ENCODE peak calls at places on chromosomes 13 and 19, in five cellular contexts. H, K, V, Y and S are unnamed samples.

GRCh38 chr13:30307194-30307965 is at the start of gene KATNAL1:
- DNase-seq in H (peak), K (peak), V (peak), Y (no peak), S (peak)

GRCh38 chr19:16208847-16209246 is 11.1 kb downstream of the AP1M1 start:
- DNase-seq in H (no peak), K (no peak), V (no peak), Y (no peak), S (peak)

GRCh38 chr13:106484755-106485193 is 50.7 kb downstream of the EFNB2 start:
- DNase-seq in H (no peak), K (peak), V (no peak), Y (no peak), S (no peak)

GRCh38 chr19:58361900-58362271 is 665 bp downstream of the ZNF497 start:
- DNase-seq in H (no peak), K (peak), V (no peak), Y (peak), S (no peak)

GRCh38 chr19:7292352-7292949 is 1.8 kb downstream of the INSR start:
- DNase-seq in H (peak), K (no peak), V (peak), Y (no peak), S (no peak)

GRCh38 chr19:8366121-8366581 is 2.2 kb downstream of the ANGPTL4 start:
- DNase-seq in H (no peak), K (no peak), V (no peak), Y (no peak), S (no peak)

GRCh38 chr19:39506944-39507714 is 7.8 kb upstream of the SELENOV start:
- DNase-seq in H (peak), K (peak), V (peak), Y (no peak), S (no peak)

GRCh38 chr13:97395437-97396136 is 38.4 kb upstream of the RAP2A start:
- DNase-seq in H (no peak), K (no peak), V (no peak), Y (no peak), S (no peak)

GRCh38 chr13:35210234-35210633 is 266.3 kb downstream of the MAB21L1 start:
- DNase-seq in H (no peak), K (no peak), V (no peak), Y (no peak), S (no peak)

GRCh38 chr19:55255618-55256423 is 3.0 kb downstream of the PPP6R1 start:
- DNase-seq in H (no peak), K (no peak), V (no peak), Y (no peak), S (peak)

GRCh38 chr13:27007166-27007565 is 164.4 kb downstream of the USP12 start:
- DNase-seq in H (no peak), K (no peak), V (peak), Y (no peak), S (no peak)

GRCh38 chr19:49852631-49853126 is 1.7 kb downstream of the PTOV1 start:
- DNase-seq in H (no peak), K (no peak), V (no peak), Y (no peak), S (no peak)

GRCh38 chr13:26050568-26051230 is 1.1 kb downstream of the SHISA2 start:
- DNase-seq in H (peak), K (peak), V (peak), Y (no peak), S (no peak)

GRCh38 chr13:56837161-56837560 is 303.6 kb upstream of the PRR20A start:
- DNase-seq in H (no peak), K (no peak), V (no peak), Y (no peak), S (no peak)

GRCh38 chr19:40598121-40598917 is 2.9 kb upstream of the LTBP4 start:
- DNase-seq in H (peak), K (peak), V (peak), Y (peak), S (peak)

GRCh38 chr19:7083076-7083956 is 13.8 kb downstream of the ZNF557 start:
- DNase-seq in H (no peak), K (no peak), V (peak), Y (no peak), S (no peak)

GRCh38 chr13:106041445-106041844 is 494.0 kb downstream of the EFNB2 start:
- DNase-seq in H (no peak), K (no peak), V (no peak), Y (no peak), S (no peak)

GRCh38 chr19:29837448-29837961 is 25.7 kb downstream of the CCNE1 start:
- DNase-seq in H (no peak), K (no peak), V (no peak), Y (no peak), S (peak)

GRCh38 chr19:18990128-18990708 is 43.1 kb downstream of the SUGP2 start:
- DNase-seq in H (no peak), K (no peak), V (no peak), Y (no peak), S (no peak)

GRCh38 chr19:51792932-51793331 is 2.0 kb upstream of the FPR3 start:
- DNase-seq in H (no peak), K (no peak), V (no peak), Y (no peak), S (no peak)

GRCh38 chr19:32873560-32873959 is 4.0 kb upstream of the SLC7A9 start:
- DNase-seq in H (no peak), K (no peak), V (no peak), Y (no peak), S (no peak)

GRCh38 chr19:15820646-15821045 is 5.2 kb upstream of the OR10H1 start:
- DNase-seq in H (no peak), K (no peak), V (no peak), Y (no peak), S (no peak)

GRCh38 chr13:21435710-21436151 is 23.4 kb downstream of the ZDHHC20 start:
- DNase-seq in H (no peak), K (peak), V (no peak), Y (peak), S (peak)

GRCh38 chr13:101144808-101145419 is 271.4 kb downstream of the NALCN start:
- DNase-seq in H (no peak), K (no peak), V (no peak), Y (peak), S (no peak)

GRCh38 chr19:28633223-28634030 is 579.5 kb downstream of the UQCRFS1 start:
- DNase-seq in H (peak), K (peak), V (peak), Y (no peak), S (peak)

GRCh38 chr19:3366104-3366760 is at the start of gene NFIC:
- DNase-seq in H (peak), K (peak), V (peak), Y (peak), S (peak)

GRCh38 chr19:3364501-3364858 is 1.9 kb upstream of the NFIC start:
- DNase-seq in H (no peak), K (no peak), V (no peak), Y (no peak), S (no peak)

GRCh38 chr19:3365447-3366103 is 808 bp upstream of the NFIC start:
- DNase-seq in H (peak), K (peak), V (no peak), Y (peak), S (no peak)

GRCh38 chr19:3363841-3364500 is 2.4 kb upstream of the NFIC start:
- DNase-seq in H (peak), K (no peak), V (peak), Y (no peak), S (no peak)

DNA sequence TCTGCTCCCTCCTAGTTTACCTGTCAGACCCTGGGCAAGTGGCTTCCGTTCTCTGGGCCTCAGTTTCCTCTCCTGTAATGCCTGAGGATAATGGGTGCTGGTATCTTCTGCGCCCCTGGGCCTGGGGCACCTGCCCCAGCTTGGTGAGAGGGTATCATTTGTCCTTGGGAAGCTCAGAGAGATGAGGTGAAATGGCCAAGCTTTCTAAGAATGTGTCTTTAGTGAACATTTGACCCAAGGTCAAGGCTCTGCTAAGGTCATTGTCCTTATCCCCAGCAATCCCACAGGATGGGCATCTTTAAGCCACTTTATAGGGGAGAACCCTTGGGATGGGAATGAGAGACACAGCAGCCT is 1.3 kb upstream of the NFIC start:
- DNase-seq in H (no peak), K (no peak), V (no peak), Y (no peak), S (no peak)
- H3K27ac ChIP-seq in H (no peak), K (peak), V (no peak), Y (peak), S (no peak)

GRCh38 chr19:1111641-1112253 is 8.0 kb downstream of the GPX4 start:
- DNase-seq in H (no peak), K (no peak), V (no peak), Y (no peak), S (no peak)
- H3K27ac ChIP-seq in H (no peak), K (peak), V (no peak), Y (peak), S (no peak)

DNA sequence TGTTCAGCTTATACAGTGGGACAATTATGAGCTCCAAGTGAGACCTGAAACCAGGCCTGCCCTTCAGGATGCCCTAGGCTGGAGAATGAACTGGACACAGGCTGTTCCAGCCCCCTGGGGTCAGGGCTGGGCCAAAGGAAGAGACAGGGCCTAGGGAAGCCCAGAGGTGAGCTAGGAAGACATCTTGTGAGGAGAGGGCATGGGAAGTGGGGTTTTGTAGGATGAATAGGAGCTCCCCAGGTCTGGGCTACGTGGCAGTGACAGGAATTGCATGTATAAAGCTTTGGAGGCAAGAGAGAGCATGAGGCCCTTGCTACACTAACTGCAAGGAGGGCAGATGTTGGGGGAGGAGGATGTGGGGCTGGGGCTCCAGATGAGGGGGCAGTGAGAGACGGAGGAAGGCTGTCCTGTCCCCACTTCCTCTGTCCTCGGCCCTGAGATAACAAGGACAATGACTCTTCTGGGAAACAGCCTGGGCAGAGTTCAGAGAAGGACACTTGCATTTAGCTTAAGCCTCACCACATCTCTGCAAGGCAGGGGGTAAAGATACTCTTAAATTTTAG is 1.5 kb upstream of the TBXA2R start:
- DNase-seq in H (no peak), K (no peak), V (no peak), Y (no peak), S (no peak)
- H3K27ac ChIP-seq in H (no peak), K (no peak), V (no peak), Y (peak), S (no peak)

GRCh38 chr19:10555613-10555979 is 10.2 kb downstream of the KRI1 start:
- DNase-seq in H (no peak), K (no peak), V (no peak), Y (no peak), S (no peak)
- H3K27ac ChIP-seq in H (no peak), K (no peak), V (peak), Y (no peak), S (no peak)